ENCODE peak calls at places on chromosomes 3 and 15, in five cellular contexts. B is stimulated activated CD4-positive, alpha-beta T cell treated with anti-CD3 and anti-CD28 coated beads, TNF-alpha, amount 100 ng/mL, for 24 hours; Y is NCI-H1417; P is T-helper 17 cell; V is lung microvascular endothelial cell. A is an unnamed sample.

GRCh38 chr15:34628577-34629152 is 45.2 kb upstream of the GOLGA8B start:
- DNase-seq in B (no peak), Y (peak; percentile 18), P (no peak), V (no peak), A (no peak)

GRCh38 chr3:177615015-177615414 is 417.7 kb upstream of the TBL1XR1 start:
- DNase-seq in B (no peak), Y (peak; percentile 23), P (no peak), V (peak; percentile 96), A (no peak)

GRCh38 chr3:157518881-157519280 is 15.7 kb upstream of the VEPH1 start:
- DNase-seq in B (no peak), Y (no peak), P (no peak), V (no peak), A (no peak)

GRCh38 chr15:74460903-74461846 is at the start of gene UBL7:
- DNase-seq in B (peak; percentile 96), Y (peak; percentile 99), P (peak; percentile 92), V (peak; percentile 96), A (no peak)

GRCh38 chr3:112289011-112289410 is 5.0 kb downstream of the SLC9C1 start:
- DNase-seq in B (no peak), Y (no peak), P (no peak), V (no peak), A (no peak)

GRCh38 chr3:183085634-183086390 is 13.5 kb downstream of the MCCC1 start:
- DNase-seq in B (no peak), Y (peak; percentile 59), P (no peak), V (peak; percentile 11), A (no peak)

GRCh38 chr3:38314112-38314766 is 32.1 kb downstream of the SLC22A14 start:
- DNase-seq in B (no peak), Y (no peak), P (no peak), V (no peak), A (no peak)

GRCh38 chr3:14127106-14127505 is 2.3 kb downstream of the TMEM43 start:
- DNase-seq in B (no peak), Y (no peak), P (no peak), V (no peak), A (no peak)

GRCh38 chr3:58630081-58630709 is 36.4 kb downstream of the FAM3D start:
- DNase-seq in B (peak; percentile 28), Y (peak; percentile 72), P (peak; percentile 17), V (peak; percentile 68), A (no peak)

GRCh38 chr15:65338366-65338765 is 33.9 kb downstream of the RNU5B-1 start:
- DNase-seq in B (no peak), Y (peak; percentile 70), P (no peak), V (no peak), A (no peak)

GRCh38 chr3:134059680-134060560 is 30.2 kb upstream of the SLCO2A1 start:
- DNase-seq in B (no peak), Y (no peak), P (no peak), V (no peak), A (peak; percentile 88)

GRCh38 chr3:171192176-171192854 is 165.8 kb upstream of the SLC2A2 start:
- DNase-seq in B (no peak), Y (peak; percentile 11), P (no peak), V (peak; percentile 82), A (no peak)

GRCh38 chr3:49411550-49411967 is 217 bp downstream of the RHOA start:
- DNase-seq in B (no peak), Y (no peak), P (peak; percentile 54), V (no peak), A (no peak)

GRCh38 chr3:69103123-69103522 is 18.4 kb downstream of the ARL6IP5 start:
- DNase-seq in B (no peak), Y (no peak), P (no peak), V (no peak), A (no peak)

GRCh38 chr3:9129366-9129765 is 120.1 kb downstream of the SRGAP3 start:
- DNase-seq in B (no peak), Y (no peak), P (no peak), V (no peak), A (no peak)

GRCh38 chr15:91456251-91456718 is 356.2 kb downstream of the SV2B start:
- DNase-seq in B (no peak), Y (peak; percentile 42), P (no peak), V (no peak), A (no peak)

GRCh38 chr3:171376125-171376947 is 83.9 kb downstream of the TNIK start:
- DNase-seq in B (no peak), Y (no peak), P (no peak), V (no peak), A (no peak)

GRCh38 chr3:8490079-8490552 is 11.5 kb upstream of the LMCD1 start:
- DNase-seq in B (no peak), Y (no peak), P (no peak), V (peak; percentile 23), A (no peak)

GRCh38 chr3:196440041-196440537 is 7.9 kb upstream of the UBXN7 start:
- DNase-seq in B (no peak), Y (no peak), P (no peak), V (no peak), A (no peak)

GRCh38 chr3:182978387-182978786 is 2.0 kb downstream of the DCUN1D1 start:
- DNase-seq in B (no peak), Y (no peak), P (no peak), V (no peak), A (no peak)

GRCh38 chr15:50107591-50108408 is 11.2 kb downstream of the ATP8B4 start:
- DNase-seq in B (no peak), Y (no peak), P (no peak), V (no peak), A (no peak)

GRCh38 chr3:46368569-46368968 is 2.2 kb upstream of the CCR5 start:
- DNase-seq in B (no peak), Y (peak; percentile 4), P (peak; percentile 49), V (peak; percentile 2), A (no peak)

GRCh38 chr15:42499888-42500609 is 4.6 kb downstream of the SNAP23 start:
- DNase-seq in B (no peak), Y (no peak), P (no peak), V (peak; percentile 33), A (no peak)